ENCODE peak calls at places on chromosomes 5 and 9, in six cellular contexts. One of them, this sample, is unnamed.
A peak's percentile ranks its signal among the peaks of the same experiment; 100 is the strongest.

GRCh38 chr9:20524776-20525175 is 97.5 kb downstream of the MLLT3 start:
- DNase-seq in GM23338: peak; percentile 83
- DNase-seq in esophagus squamous epithelium: no peak
- DNase-seq in right lobe of liver: no peak
- DNase-seq in uterus: no peak
- DNase-seq in pancreas: no peak
- DNase-seq in this sample: peak; percentile 38

GRCh38 chr9:4547016-4547415 is 56.7 kb downstream of the SLC1A1 start:
- DNase-seq in GM23338: no peak
- DNase-seq in esophagus squamous epithelium: no peak
- DNase-seq in right lobe of liver: no peak
- DNase-seq in uterus: no peak
- DNase-seq in pancreas: no peak
- DNase-seq in this sample: no peak

GRCh38 chr5:61800450-61800849 is 468.4 kb downstream of the ZSWIM6 start:
- DNase-seq in GM23338: no peak
- DNase-seq in esophagus squamous epithelium: no peak
- DNase-seq in right lobe of liver: no peak
- DNase-seq in uterus: no peak
- DNase-seq in pancreas: no peak
- DNase-seq in this sample: no peak

GRCh38 chr5:165457854-165458481 is 1952.5 kb downstream of the MAT2B start:
- DNase-seq in GM23338: peak; percentile 88
- DNase-seq in esophagus squamous epithelium: no peak
- DNase-seq in right lobe of liver: no peak
- DNase-seq in uterus: no peak
- DNase-seq in pancreas: peak; percentile 25
- DNase-seq in this sample: no peak

GRCh38 chr9:128216781-128217553 is 13.8 kb downstream of the DNM1 start:
- DNase-seq in GM23338: no peak
- DNase-seq in esophagus squamous epithelium: no peak
- DNase-seq in right lobe of liver: no peak
- DNase-seq in uterus: no peak
- DNase-seq in pancreas: no peak
- DNase-seq in this sample: no peak

GRCh38 chr5:867300-867699 is 16.5 kb upstream of the ZDHHC11 start:
- DNase-seq in GM23338: peak; percentile 29
- DNase-seq in esophagus squamous epithelium: no peak
- DNase-seq in right lobe of liver: no peak
- DNase-seq in uterus: no peak
- DNase-seq in pancreas: no peak
- DNase-seq in this sample: no peak

GRCh38 chr9:135989722-135990467 is 28.7 kb upstream of the UBAC1 start:
- DNase-seq in GM23338: no peak
- DNase-seq in esophagus squamous epithelium: no peak
- DNase-seq in right lobe of liver: no peak
- DNase-seq in uterus: no peak
- DNase-seq in pancreas: no peak
- DNase-seq in this sample: no peak

GRCh38 chr5:74543162-74543995 is 97.1 kb downstream of the ENC1 start:
- DNase-seq in GM23338: peak; percentile 84
- DNase-seq in esophagus squamous epithelium: no peak
- DNase-seq in right lobe of liver: no peak
- DNase-seq in uterus: peak; percentile 41
- DNase-seq in pancreas: peak; percentile 28
- DNase-seq in this sample: peak; percentile 37

GRCh38 chr5:38745836-38746732 is 99.7 kb upstream of the OSMR start:
- DNase-seq in GM23338: no peak
- DNase-seq in esophagus squamous epithelium: no peak
- DNase-seq in right lobe of liver: no peak
- DNase-seq in uterus: no peak
- DNase-seq in pancreas: no peak
- DNase-seq in this sample: no peak

GRCh38 chr9:104984994-104985393 is 57.0 kb upstream of the ABCA1 start:
- DNase-seq in GM23338: no peak
- DNase-seq in esophagus squamous epithelium: no peak
- DNase-seq in right lobe of liver: no peak
- DNase-seq in uterus: no peak
- DNase-seq in pancreas: no peak
- DNase-seq in this sample: no peak

GRCh38 chr5:95181650-95182049 is 103.2 kb downstream of the MCTP1 start:
- DNase-seq in GM23338: no peak
- DNase-seq in esophagus squamous epithelium: no peak
- DNase-seq in right lobe of liver: no peak
- DNase-seq in uterus: no peak
- DNase-seq in pancreas: no peak
- DNase-seq in this sample: no peak

GRCh38 chr9:115997923-115998322 is 155.7 kb upstream of the PAPPA start:
- DNase-seq in GM23338: no peak
- DNase-seq in esophagus squamous epithelium: no peak
- DNase-seq in right lobe of liver: no peak
- DNase-seq in uterus: peak; percentile 58
- DNase-seq in pancreas: no peak
- DNase-seq in this sample: no peak

GRCh38 chr9:83304686-83305085 is 233.5 kb downstream of the FRMD3 start:
- DNase-seq in GM23338: no peak
- DNase-seq in esophagus squamous epithelium: no peak
- DNase-seq in right lobe of liver: peak; percentile 61
- DNase-seq in uterus: peak; percentile 83
- DNase-seq in pancreas: peak; percentile 64
- DNase-seq in this sample: peak; percentile 55

GRCh38 chr5:164335837-164336236 is 830.4 kb downstream of the MAT2B start:
- DNase-seq in GM23338: no peak
- DNase-seq in esophagus squamous epithelium: no peak
- DNase-seq in right lobe of liver: no peak
- DNase-seq in uterus: no peak
- DNase-seq in pancreas: no peak
- DNase-seq in this sample: no peak

GRCh38 chr5:36575367-36575781 is 31.0 kb upstream of the SLC1A3 start:
- DNase-seq in GM23338: no peak
- DNase-seq in esophagus squamous epithelium: no peak
- DNase-seq in right lobe of liver: no peak
- DNase-seq in uterus: no peak
- DNase-seq in pancreas: no peak
- DNase-seq in this sample: no peak

GRCh38 chr5:128572546-128573339 is 34.7 kb upstream of the FBN2 start:
- DNase-seq in GM23338: no peak
- DNase-seq in esophagus squamous epithelium: no peak
- DNase-seq in right lobe of liver: no peak
- DNase-seq in uterus: no peak
- DNase-seq in pancreas: no peak
- DNase-seq in this sample: no peak

GRCh38 chr9:4640027-4640426 is 22.1 kb upstream of the PLPP6 start:
- DNase-seq in GM23338: peak; percentile 71
- DNase-seq in esophagus squamous epithelium: no peak
- DNase-seq in right lobe of liver: no peak
- DNase-seq in uterus: no peak
- DNase-seq in pancreas: no peak
- DNase-seq in this sample: no peak

GRCh38 chr5:3598236-3598635 is 2.6 kb downstream of the IRX1 start:
- DNase-seq in GM23338: no peak
- DNase-seq in esophagus squamous epithelium: no peak
- DNase-seq in right lobe of liver: no peak
- DNase-seq in uterus: no peak
- DNase-seq in pancreas: no peak
- DNase-seq in this sample: no peak

GRCh38 chr9:121261107-121261460 is 6.9 kb upstream of the GSN start:
- DNase-seq in GM23338: peak; percentile 46
- DNase-seq in esophagus squamous epithelium: no peak
- DNase-seq in right lobe of liver: no peak
- DNase-seq in uterus: no peak
- DNase-seq in pancreas: no peak
- DNase-seq in this sample: no peak

GRCh38 chr9:136170291-136170901 is 34.5 kb downstream of the LHX3 start:
- DNase-seq in GM23338: peak; percentile 77
- DNase-seq in esophagus squamous epithelium: no peak
- DNase-seq in right lobe of liver: peak; percentile 49
- DNase-seq in uterus: no peak
- DNase-seq in pancreas: peak; percentile 32
- DNase-seq in this sample: peak; percentile 33

GRCh38 chr5:109900911-109901627 is 211.3 kb downstream of the MAN2A1 start:
- DNase-seq in GM23338: no peak
- DNase-seq in esophagus squamous epithelium: no peak
- DNase-seq in right lobe of liver: no peak
- DNase-seq in uterus: no peak
- DNase-seq in pancreas: no peak
- DNase-seq in this sample: no peak

GRCh38 chr9:6034954-6035353 is 19.5 kb upstream of the RANBP6 start:
- DNase-seq in GM23338: no peak
- DNase-seq in esophagus squamous epithelium: no peak
- DNase-seq in right lobe of liver: no peak
- DNase-seq in uterus: no peak
- DNase-seq in pancreas: no peak
- DNase-seq in this sample: no peak

GRCh38 chr5:126002222-126002897 is 420.8 kb upstream of the GRAMD2B start:
- DNase-seq in GM23338: no peak
- DNase-seq in esophagus squamous epithelium: no peak
- DNase-seq in right lobe of liver: peak; percentile 69
- DNase-seq in uterus: peak; percentile 35
- DNase-seq in pancreas: peak; percentile 25
- DNase-seq in this sample: peak; percentile 24

GRCh38 chr5:176438959-176439757 is 9.0 kb upstream of the FAF2 start:
- DNase-seq in GM23338: no peak
- DNase-seq in esophagus squamous epithelium: no peak
- DNase-seq in right lobe of liver: no peak
- DNase-seq in uterus: no peak
- DNase-seq in pancreas: no peak
- DNase-seq in this sample: no peak

GRCh38 chr5:97797994-97798451 is 615.0 kb upstream of the RIOK2 start:
- DNase-seq in GM23338: no peak
- DNase-seq in esophagus squamous epithelium: no peak
- DNase-seq in right lobe of liver: no peak
- DNase-seq in uterus: no peak
- DNase-seq in pancreas: no peak
- DNase-seq in this sample: no peak

GRCh38 chr5:131810510-131811249 is 13.9 kb upstream of the FNIP1 start:
- DNase-seq in GM23338: peak; percentile 59
- DNase-seq in esophagus squamous epithelium: no peak
- DNase-seq in right lobe of liver: no peak
- DNase-seq in uterus: no peak
- DNase-seq in pancreas: no peak
- DNase-seq in this sample: no peak

GRCh38 chr5:178090856-178091255 is 22.5 kb upstream of the N4BP3 start:
- DNase-seq in GM23338: no peak
- DNase-seq in esophagus squamous epithelium: no peak
- DNase-seq in right lobe of liver: no peak
- DNase-seq in uterus: no peak
- DNase-seq in pancreas: no peak
- DNase-seq in this sample: no peak

GRCh38 chr9:92763721-92764380 is 782 bp downstream of the BICD2 start:
- DNase-seq in GM23338: peak; percentile 52
- DNase-seq in esophagus squamous epithelium: no peak
- DNase-seq in right lobe of liver: peak; percentile 49
- DNase-seq in uterus: no peak
- DNase-seq in pancreas: peak; percentile 36
- DNase-seq in this sample: no peak

GRCh38 chr5:159825551-159826051 is 90.7 kb upstream of the ADRA1B start:
- DNase-seq in GM23338: no peak
- DNase-seq in esophagus squamous epithelium: no peak
- DNase-seq in right lobe of liver: no peak
- DNase-seq in uterus: no peak
- DNase-seq in pancreas: no peak
- DNase-seq in this sample: no peak

GRCh38 chr9:112516769-112517168 is 30.1 kb downstream of the KIAA1958 start:
- DNase-seq in GM23338: no peak
- DNase-seq in esophagus squamous epithelium: no peak
- DNase-seq in right lobe of liver: no peak
- DNase-seq in uterus: no peak
- DNase-seq in pancreas: no peak
- DNase-seq in this sample: no peak

DNA sequence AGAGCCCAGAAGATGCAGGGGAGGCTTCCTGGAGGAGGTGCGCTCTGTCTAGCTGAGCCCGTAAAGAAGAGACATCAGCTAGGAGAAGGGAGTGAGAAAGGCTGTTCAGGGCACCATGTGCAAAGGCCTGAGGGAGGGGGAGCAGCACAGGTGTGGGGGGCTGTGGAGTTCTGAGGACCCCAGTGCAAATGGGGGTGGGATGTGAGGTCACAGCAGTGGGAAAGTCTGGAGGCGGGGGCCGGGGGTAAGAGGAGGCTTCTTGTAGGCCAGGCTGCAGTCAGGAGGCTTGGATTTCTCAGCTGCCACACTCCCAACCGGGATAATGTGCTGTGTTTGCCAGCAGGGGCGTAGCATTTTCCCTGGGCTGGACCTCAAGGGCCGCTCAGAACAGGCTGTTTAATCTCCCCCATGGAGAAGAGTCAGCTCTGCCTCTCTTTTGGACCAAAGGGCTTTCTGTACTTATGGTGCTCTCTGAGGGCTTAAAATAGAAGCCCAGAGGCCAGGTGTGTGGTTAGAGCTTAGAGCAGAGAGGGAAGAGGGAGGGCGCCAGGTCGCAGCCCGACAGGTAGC is 5.7 kb downstream of the NEURL1B start:
- DNase-seq in GM23338: peak; percentile 77
- DNase-seq in esophagus squamous epithelium: no peak
- DNase-seq in right lobe of liver: no peak
- DNase-seq in uterus: peak; percentile 62
- DNase-seq in pancreas: no peak
- DNase-seq in this sample: peak; percentile 49
- H3K4me1 ChIP-seq in GM23338: peaks cover 29% of the 10 kb centered on the region
- H3K4me1 ChIP-seq in esophagus squamous epithelium: peaks cover 92% of the 10 kb centered on the region
- H3K4me1 ChIP-seq in right lobe of liver: no peaks in the 10 kb centered on the region
- H3K4me1 ChIP-seq in uterus: peaks cover 28% of the 10 kb centered on the region
- H3K4me1 ChIP-seq in pancreas: no peaks in the 10 kb centered on the region
- H3K4me1 ChIP-seq in this sample: peaks cover 24% of the 10 kb centered on the region

GRCh38 chr9:80605129-80605528 is 1033.4 kb downstream of the TLE4 start:
- DNase-seq in GM23338: peak; percentile 62
- DNase-seq in esophagus squamous epithelium: no peak
- DNase-seq in right lobe of liver: no peak
- DNase-seq in uterus: no peak
- DNase-seq in pancreas: no peak
- DNase-seq in this sample: no peak
- TF ChIP-seq CTCF in GM23338: peak; percentile 62
- TF ChIP-seq CTCF in esophagus squamous epithelium: no peak
- TF ChIP-seq CTCF in right lobe of liver: peak; percentile 26
- TF ChIP-seq CTCF in uterus: peak; percentile 44
- TF ChIP-seq CTCF in pancreas: peak; percentile 15
- TF ChIP-seq CTCF in this sample: peak; percentile 17

GRCh38 chr5:10588779-10589447 is 25.0 kb downstream of the ANKRD33B start:
- DNase-seq in GM23338: no peak
- DNase-seq in esophagus squamous epithelium: no peak
- DNase-seq in right lobe of liver: no peak
- DNase-seq in uterus: no peak
- DNase-seq in pancreas: no peak
- DNase-seq in this sample: no peak
- H3K4me1 ChIP-seq in GM23338: peaks cover 16% of the 10 kb centered on the region
- H3K4me1 ChIP-seq in esophagus squamous epithelium: peaks cover 13% of the 10 kb centered on the region
- H3K4me1 ChIP-seq in right lobe of liver: no peaks in the 10 kb centered on the region
- H3K4me1 ChIP-seq in uterus: no peaks in the 10 kb centered on the region
- H3K4me1 ChIP-seq in pancreas: no peaks in the 10 kb centered on the region
- H3K4me1 ChIP-seq in this sample: no peaks in the 10 kb centered on the region

DNA sequence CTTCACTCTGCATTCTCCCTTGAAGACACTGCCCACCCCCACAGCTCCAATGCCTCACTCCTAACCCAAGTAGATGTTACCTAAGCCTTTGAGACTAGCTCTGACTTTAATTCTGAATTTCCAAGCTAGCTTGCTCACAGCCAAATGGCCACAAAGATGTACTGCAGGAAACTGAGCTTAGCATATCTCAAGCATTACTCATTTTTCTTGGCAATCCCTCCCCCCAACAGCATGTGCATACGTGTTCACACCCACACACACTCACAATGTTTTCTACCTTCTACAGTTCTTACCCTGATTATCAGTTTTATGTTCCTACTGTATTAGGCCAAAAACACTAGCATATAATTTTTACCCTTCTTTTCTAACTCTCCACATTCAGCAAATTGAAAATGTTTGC is 13.7 kb upstream of the GRIA1 start:
- DNase-seq in GM23338: peak; percentile 38
- DNase-seq in esophagus squamous epithelium: no peak
- DNase-seq in right lobe of liver: no peak
- DNase-seq in uterus: no peak
- DNase-seq in pancreas: no peak
- DNase-seq in this sample: no peak
- TF ChIP-seq CTCF in GM23338: no peak
- TF ChIP-seq CTCF in esophagus squamous epithelium: no peak
- TF ChIP-seq CTCF in right lobe of liver: no peak
- TF ChIP-seq CTCF in uterus: no peak
- TF ChIP-seq CTCF in pancreas: no peak
- TF ChIP-seq CTCF in this sample: no peak

This sample was measured in colonic mucosa.